ENCODE peak calls at places on chromosomes 12 and 14, in five cellular contexts. R, X, F, B and V are unnamed samples.
A peak's percentile ranks its signal among the peaks of the same experiment; 100 is the strongest.

GRCh38 chr12:10227648-10228047 is 15.0 kb downstream of the GABARAPL1 start:
- DNase-seq in R (no peak), F (no peak), X (no peak), B (no peak), V (no peak)

GRCh38 chr14:57319636-57320035 is 50.9 kb downstream of the AP5M1 start:
- DNase-seq in R (peak; percentile 8), B (no peak), F (no peak), X (no peak), V (no peak)

GRCh38 chr12:26135010-26135420 is 10.2 kb upstream of the BHLHE41 start:
- DNase-seq in B (no peak), X (peak; percentile 89), R (no peak), F (peak; percentile 93), V (no peak)

GRCh38 chr14:85439696-85440328 is 90.1 kb upstream of the FLRT2 start:
- DNase-seq in B (no peak), X (no peak), R (no peak), F (peak; percentile 49), V (no peak)

GRCh38 chr12:16012086-16012485 is 101.0 kb downstream of the DERA start:
- DNase-seq in F (no peak), X (peak; percentile 75), B (no peak), R (peak; percentile 44), V (no peak)

GRCh38 chr12:53728206-53728605 is 954 bp upstream of the CALCOCO1 start:
- DNase-seq in B (no peak), F (no peak), X (no peak), R (no peak), V (no peak)

GRCh38 chr12:64099430-64099829 is 122.7 kb downstream of the KICS2 start:
- DNase-seq in X (no peak), R (no peak), F (peak; percentile 55), B (no peak), V (no peak)

GRCh38 chr12:85821759-85822158 is 14.4 kb downstream of the RASSF9 start:
- DNase-seq in B (no peak), R (no peak), X (no peak), F (no peak), V (no peak)

DNA sequence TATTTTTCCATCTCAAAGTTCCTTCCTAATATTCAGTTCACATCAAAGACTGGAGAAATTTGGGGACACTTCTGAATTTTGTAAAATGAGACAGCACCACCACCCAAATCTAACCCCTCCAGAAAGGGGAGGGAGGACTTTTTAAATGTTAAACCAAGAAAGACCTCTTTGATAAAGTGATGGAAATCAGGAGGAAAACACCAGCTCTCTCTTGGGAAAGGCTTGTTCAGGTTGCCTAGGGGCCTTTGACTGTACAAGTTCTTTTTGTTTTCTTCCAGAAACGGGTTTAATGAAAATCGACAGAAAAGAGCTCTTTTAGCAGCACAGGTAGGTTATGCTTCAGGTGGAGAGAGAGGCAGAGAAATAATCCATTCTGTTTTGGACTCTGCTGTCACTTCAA is 112.3 kb downstream of the OTOGL start:
- DNase-seq in R (no peak), B (no peak), F (no peak), X (no peak), V (no peak)
- TF ChIP-seq CTCF in R (no peak), B (no peak), F (no peak), X (no peak), V (no peak)

GRCh38 chr12:129776977-129777667 is 126.7 kb downstream of the TMEM132D start:
- DNase-seq in F (no peak), R (no peak), B (no peak), X (no peak), V (no peak)

GRCh38 chr12:129772463-129773169 is 131.2 kb downstream of the TMEM132D start:
- DNase-seq in F (no peak), X (no peak), B (no peak), R (peak; percentile 35), V (no peak)

GRCh38 chr12:129771238-129771637 is 132.6 kb downstream of the TMEM132D start:
- DNase-seq in F (no peak), R (no peak), B (no peak), X (no peak), V (no peak)

GRCh38 chr12:129773170-129773493 is 130.7 kb downstream of the TMEM132D start:
- DNase-seq in X (no peak), R (no peak), F (no peak), B (no peak), V (no peak)
- TF ChIP-seq CTCF in X (no peak), R (no peak), F (no peak), B (no peak), V (no peak)

DNA sequence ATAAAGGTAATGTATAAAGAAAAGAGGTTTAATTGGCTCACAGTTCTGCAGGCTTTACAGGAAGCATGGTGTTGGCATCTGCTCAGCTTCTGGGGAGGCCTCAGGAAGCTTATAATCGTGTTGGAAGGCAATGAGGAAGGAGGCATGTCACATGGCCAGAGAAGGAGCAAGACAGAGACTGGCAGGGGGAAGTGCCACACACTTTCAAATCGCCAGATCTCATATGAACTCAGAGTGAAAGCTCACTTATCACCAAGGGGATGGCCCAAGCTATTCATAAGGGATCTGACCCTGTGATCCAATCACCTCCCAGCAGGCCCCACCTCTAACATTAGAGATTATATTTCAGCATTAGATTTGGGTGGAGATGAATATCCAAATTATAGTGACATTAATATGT is 26.3 kb downstream of the LDHB start:
- DNase-seq in F (no peak), B (no peak), R (no peak), X (no peak), V (no peak)
- TF ChIP-seq CTCF in F (no peak), B (no peak), R (no peak), X (no peak), V (no peak)

GRCh38 chr14:100384277-100384676 is 61.1 kb downstream of the SLC25A47 start:
- DNase-seq in R (no peak), X (no peak), F (no peak), B (no peak), V (no peak)
- TF ChIP-seq CTCF in R (no peak), X (no peak), F (no peak), B (no peak), V (no peak)

GRCh38 chr14:100582496-100583165 is 4.6 kb downstream of the BEGAIN start:
- DNase-seq in X (no peak), F (no peak), B (no peak), R (no peak), V (no peak)

GRCh38 chr14:100580316-100581227 is 6.6 kb downstream of the BEGAIN start:
- DNase-seq in B (no peak), R (no peak), F (no peak), X (peak; percentile 8), V (no peak)

GRCh38 chr14:100583245-100583644 is 4.0 kb downstream of the BEGAIN start:
- DNase-seq in X (no peak), B (no peak), F (no peak), R (no peak), V (no peak)

GRCh38 chr14:100584056-100585031 is 2.9 kb downstream of the BEGAIN start:
- DNase-seq in F (no peak), R (no peak), X (peak; percentile 7), B (peak; percentile 1), V (no peak)

DNA sequence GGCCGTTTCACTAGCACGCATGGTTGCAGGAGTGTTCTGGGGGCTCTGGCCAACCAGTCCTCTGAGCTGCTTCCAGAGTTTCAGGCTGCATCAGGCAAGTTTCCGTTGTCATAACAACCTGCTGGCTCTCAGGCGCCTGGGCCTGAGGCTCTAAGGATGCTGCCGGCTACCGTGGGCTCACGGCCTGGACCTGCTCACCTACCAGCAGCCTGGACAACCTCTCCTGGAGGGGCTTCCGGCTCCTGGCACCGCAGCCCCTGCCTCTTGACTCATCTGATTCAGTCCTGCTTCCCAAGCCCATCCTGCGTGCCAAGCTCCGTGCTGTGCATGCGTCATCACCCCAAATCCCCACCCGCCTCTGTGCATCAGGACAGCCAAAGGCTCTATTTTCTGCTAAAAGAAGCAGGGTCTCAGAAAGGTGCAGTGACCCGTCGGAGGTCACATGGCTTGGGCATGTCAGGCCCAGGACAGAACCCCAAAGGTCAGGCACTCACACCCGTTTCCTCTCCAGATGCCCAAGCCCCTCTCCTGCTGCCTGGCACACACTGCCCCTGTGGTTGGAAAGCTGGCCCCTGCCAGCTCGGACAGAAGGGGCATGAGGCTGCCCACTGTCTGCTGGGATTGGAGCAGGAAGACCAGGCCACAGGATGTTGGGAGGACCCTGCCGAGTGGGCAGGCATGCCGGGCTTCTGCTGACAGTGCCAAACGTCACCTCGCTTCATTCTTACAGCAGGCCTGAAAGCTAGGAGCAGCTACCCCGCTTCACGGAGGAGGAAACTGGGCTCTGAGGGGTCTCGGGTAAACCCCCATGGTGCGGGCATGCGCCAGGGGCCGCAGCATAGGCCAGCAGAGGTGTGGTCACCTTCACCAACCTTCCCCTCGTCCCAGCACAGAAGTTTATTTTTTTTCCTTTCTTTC is 5.7 kb downstream of the BEGAIN start:
- DNase-seq in X (no peak), B (no peak), R (no peak), F (no peak), V (no peak)
- TF ChIP-seq CTCF in X (no peak), B (no peak), R (no peak), F (no peak), V (no peak)

GRCh38 chr14:35881280-35881679 is 55.1 kb downstream of the BRMS1L start:
- DNase-seq in F (no peak), X (no peak), B (no peak), R (no peak), V (no peak)
- TF ChIP-seq CTCF in F (no peak), X (no peak), B (no peak), R (no peak), V (no peak)

DNA sequence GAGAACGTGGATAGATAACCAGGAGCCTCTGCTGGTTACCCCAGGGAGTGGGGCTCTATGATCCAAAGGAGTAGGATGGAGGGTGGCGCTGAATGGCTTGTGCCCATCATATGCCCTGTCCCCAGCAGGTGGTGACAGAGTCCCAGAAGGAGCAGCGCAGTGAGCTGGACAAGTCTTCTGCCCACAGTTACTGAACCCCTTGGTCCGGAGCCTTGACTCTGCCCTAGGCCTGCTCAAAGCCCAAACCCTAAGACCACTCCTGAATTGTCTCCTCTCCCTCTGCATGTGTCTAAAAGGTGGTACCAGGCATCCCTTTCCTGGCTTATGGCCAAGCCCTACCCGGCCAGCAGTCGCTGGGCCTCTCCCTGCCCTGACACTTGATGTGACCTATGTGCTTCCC is 3.2 kb downstream of the PRPH start:
- DNase-seq in F (no peak), X (no peak), R (no peak), B (no peak), V (no peak)
- TF ChIP-seq CTCF in F (no peak), X (no peak), R (no peak), B (no peak), V (no peak)

GRCh38 chr14:39491134-39491541 is 58.9 kb upstream of the FBXO33 start:
- DNase-seq in B (no peak), R (peak; percentile 63), F (no peak), X (no peak), V (no peak)
- TF ChIP-seq CTCF in B (peak; percentile 55), R (peak; percentile 63), F (peak; percentile 30), X (peak; percentile 46), V (peak; percentile 90)